ENCODE peak calls at places on chromosomes 12 and 14, in five cellular contexts. V, T, F, H and W are unnamed samples.

GRCh38 chr12:55707841-55708694 is at the start of gene ITGA7:
- DNase-seq in T (peak), V (peak), H (peak), F (no peak), W (peak)

GRCh38 chr14:71538949-71539659 is 393.1 kb upstream of the RGS6 start:
- DNase-seq in V (no peak), F (no peak), T (no peak), H (no peak), W (no peak)

GRCh38 chr14:54772451-54772881 is 130.2 kb downstream of the GCH1 start:
- DNase-seq in T (no peak), H (no peak), F (no peak), V (no peak), W (no peak)

GRCh38 chr12:77190022-77190421 is 124.7 kb upstream of the E2F7 start:
- DNase-seq in V (no peak), F (peak), H (no peak), T (no peak), W (no peak)

GRCh38 chr14:57388072-57388471 is 2.3 kb upstream of the NAA30 start:
- DNase-seq in T (no peak), V (no peak), F (no peak), H (no peak), W (no peak)

GRCh38 chr12:4050340-4050739 is 177.1 kb upstream of the PARP11 start:
- DNase-seq in T (no peak), F (no peak), V (no peak), H (no peak), W (no peak)

GRCh38 chr14:36019126-36019525 is 157.4 kb downstream of the PTCSC3 start:
- DNase-seq in F (no peak), T (no peak), H (no peak), V (no peak), W (no peak)

GRCh38 chr14:51525705-51526104 is 126.0 kb upstream of the FRMD6 start:
- DNase-seq in T (no peak), V (no peak), F (no peak), H (no peak), W (no peak)

GRCh38 chr14:105484069-105484996 is 2.4 kb upstream of the CRIP1 start:
- DNase-seq in V (no peak), H (no peak), T (peak), F (no peak), W (no peak)

GRCh38 chr12:10739157-10740118 is 16.3 kb upstream of the YBX3 start:
- DNase-seq in H (no peak), T (no peak), V (no peak), F (no peak), W (no peak)

GRCh38 chr14:100345711-100346110 is 22.6 kb downstream of the SLC25A47 start:
- DNase-seq in T (no peak), H (no peak), V (no peak), F (no peak), W (no peak)

GRCh38 chr14:102554835-102555819 is 37.3 kb upstream of the RCOR1 start:
- DNase-seq in F (no peak), T (peak), H (peak), V (no peak), W (no peak)

GRCh38 chr12:112524676-112525425 is 106.1 kb downstream of the PTPN11 start:
- DNase-seq in F (no peak), H (no peak), T (no peak), V (no peak), W (no peak)

GRCh38 chr14:106378191-106378590 is 851.8 kb downstream of the TMEM121 start:
- DNase-seq in T (peak), V (no peak), H (no peak), F (no peak), W (no peak)

GRCh38 chr14:78278464-78278863 is 108.3 kb downstream of the NRXN3 start:
- DNase-seq in V (no peak), T (no peak), F (no peak), H (no peak), W (no peak)

GRCh38 chr12:2963154-2963759 is 4.1 kb downstream of the TEAD4 start:
- DNase-seq in F (no peak), V (no peak), T (no peak), H (no peak), W (peak)

GRCh38 chr12:130290114-130290513 is 47.6 kb upstream of the PIWIL1 start:
- DNase-seq in F (no peak), V (no peak), T (no peak), H (no peak), W (no peak)

GRCh38 chr12:113461666-113462065 is 10.0 kb downstream of the LHX5 start:
- DNase-seq in H (no peak), T (no peak), V (peak), F (no peak), W (no peak)

GRCh38 chr14:53109028-53109687 is 44.0 kb downstream of the DDHD1 start:
- DNase-seq in F (no peak), T (peak), H (peak), V (no peak), W (no peak)